ENCODE peak calls at places on chromosome 9, in five cellular contexts. X, V, I, D and C are unnamed samples.

GRCh38 chr9:137797206-137798120 is 80.1 kb upstream of the CACNA1B start:
- DNase-seq in I (no peak), V (no peak), X (no peak), D (no peak), C (no peak)

GRCh38 chr9:85298434-85298833 is 443.3 kb downstream of the AGTPBP1 start:
- DNase-seq in I (no peak), X (no peak), D (no peak), V (no peak), C (no peak)

GRCh38 chr9:111484564-111484878 is 338 bp upstream of the ECPAS start:
- DNase-seq in V (no peak), D (no peak), X (no peak), I (peak), C (no peak)

GRCh38 chr9:28779240-28779639 is 1206.0 kb upstream of the C9orf72 start:
- DNase-seq in D (no peak), V (no peak), I (no peak), X (no peak), C (no peak)

GRCh38 chr9:38384990-38385848 is 7.3 kb upstream of the ALDH1B1 start:
- DNase-seq in I (no peak), V (no peak), X (no peak), D (no peak), C (no peak)

GRCh38 chr9:120098584-120098983 is 481.4 kb downstream of the CDK5RAP2 start:
- DNase-seq in V (no peak), I (no peak), X (no peak), D (no peak), C (no peak)

GRCh38 chr9:127966416-127967150 is 14.2 kb downstream of the EEIG1 start:
- DNase-seq in X (no peak), V (peak), I (no peak), D (no peak), C (no peak)

GRCh38 chr9:122192261-122192875 is 32.7 kb downstream of the MORN5 start:
- DNase-seq in I (no peak), D (no peak), X (no peak), V (no peak), C (no peak)

GRCh38 chr9:68595868-68596267 is 55.2 kb upstream of the TMEM252 start:
- DNase-seq in X (no peak), V (no peak), I (no peak), D (no peak), C (no peak)

GRCh38 chr9:128245293-128246151 is 30.3 kb downstream of the GOLGA2 start:
- DNase-seq in X (no peak), D (peak), V (no peak), I (peak), C (no peak)

GRCh38 chr9:87515588-87516221 is 18.0 kb downstream of the DAPK1 start:
- DNase-seq in V (no peak), D (no peak), I (no peak), X (no peak), C (no peak)

GRCh38 chr9:75906531-75906930 is 16.1 kb downstream of the PCSK5 start:
- DNase-seq in X (no peak), V (no peak), D (no peak), I (no peak), C (no peak)

GRCh38 chr9:101119206-101119819 is 90.8 kb downstream of the PLPPR1 start:
- DNase-seq in X (peak), I (peak), D (peak), V (no peak), C (no peak)

GRCh38 chr9:70673844-70674243 is 259.4 kb upstream of the KLF9 start:
- DNase-seq in X (no peak), V (no peak), D (no peak), I (no peak), C (no peak)

GRCh38 chr9:121607434-121608248 is 43.8 kb upstream of the DAB2IP start:
- DNase-seq in V (no peak), I (no peak), X (no peak), D (peak), C (no peak)

GRCh38 chr9:129561594-129562281 is 59.2 kb downstream of the C9orf50 start:
- DNase-seq in V (no peak), D (peak), X (no peak), I (no peak), C (no peak)

GRCh38 chr9:8857330-8858249 is 1058.0 kb upstream of the DMAC1 start:
- DNase-seq in D (peak), X (peak), I (no peak), V (peak), C (no peak)

GRCh38 chr9:74496819-74497749 is at the start of gene RORB:
- DNase-seq in D (peak), X (peak), I (no peak), V (peak), C (no peak)

GRCh38 chr9:14346301-14346721 is 32.4 kb upstream of the NFIB start:
- DNase-seq in X (no peak), D (no peak), V (no peak), I (no peak), C (no peak)

GRCh38 chr9:20563917-20564316 is 58.4 kb downstream of the MLLT3 start:
- DNase-seq in V (no peak), I (no peak), X (no peak), D (no peak), C (no peak)